ENCODE peak calls at places on chromosomes 6 and 20, in six cellular contexts. One of them, this sample, is unnamed.

GRCh38 chr6:109351231-109352132 is 30.8 kb downstream of the CD164 start:
- DNase-seq in adrenal gland: no peak
- DNase-seq in HepG2: no peak
- DNase-seq in stomach: no peak
- DNase-seq in lower lobe of right lung: no peak
- DNase-seq in CD8-positive, alpha-beta T cell: no peak
- DNase-seq in this sample: peak; percentile 21

GRCh38 chr20:52783769-52784168 is 188.4 kb upstream of the TSHZ2 start:
- DNase-seq in HepG2: peak; percentile 30
- DNase-seq in CD8-positive, alpha-beta T cell: peak; percentile 13
- DNase-seq in adrenal gland: no peak
- DNase-seq in lower lobe of right lung: no peak
- DNase-seq in stomach: no peak
- DNase-seq in this sample: no peak

GRCh38 chr6:41448256-41448655 is 97.9 kb upstream of the FOXP4 start:
- DNase-seq in CD8-positive, alpha-beta T cell: no peak
- DNase-seq in adrenal gland: no peak
- DNase-seq in stomach: no peak
- DNase-seq in lower lobe of right lung: no peak
- DNase-seq in HepG2: no peak
- DNase-seq in this sample: no peak

GRCh38 chr20:45935416-45936046 is 1.0 kb downstream of the PCIF1 start:
- DNase-seq in lower lobe of right lung: no peak
- DNase-seq in HepG2: no peak
- DNase-seq in stomach: no peak
- DNase-seq in adrenal gland: no peak
- DNase-seq in CD8-positive, alpha-beta T cell: no peak
- DNase-seq in this sample: no peak

GRCh38 chr6:166737231-166737630 is 110.2 kb upstream of the RPS6KA2 start:
- DNase-seq in CD8-positive, alpha-beta T cell: no peak
- DNase-seq in lower lobe of right lung: no peak
- DNase-seq in adrenal gland: no peak
- DNase-seq in HepG2: no peak
- DNase-seq in stomach: no peak
- DNase-seq in this sample: no peak

GRCh38 chr6:57262901-57263694 is 41.0 kb upstream of the RAB23 start:
- DNase-seq in HepG2: no peak
- DNase-seq in CD8-positive, alpha-beta T cell: no peak
- DNase-seq in adrenal gland: no peak
- DNase-seq in stomach: no peak
- DNase-seq in lower lobe of right lung: no peak
- DNase-seq in this sample: no peak

GRCh38 chr20:33303595-33303994 is 20.6 kb downstream of the BPIFB1 start:
- DNase-seq in HepG2: no peak
- DNase-seq in CD8-positive, alpha-beta T cell: no peak
- DNase-seq in adrenal gland: no peak
- DNase-seq in lower lobe of right lung: no peak
- DNase-seq in stomach: no peak
- DNase-seq in this sample: no peak

GRCh38 chr6:36154286-36154685 is 24.0 kb downstream of the MAPK13 start:
- DNase-seq in HepG2: no peak
- DNase-seq in lower lobe of right lung: no peak
- DNase-seq in CD8-positive, alpha-beta T cell: no peak
- DNase-seq in adrenal gland: no peak
- DNase-seq in stomach: no peak
- DNase-seq in this sample: no peak

GRCh38 chr20:4112490-4113420 is 97.4 kb upstream of the RNF24 start:
- DNase-seq in adrenal gland: peak; percentile 72
- DNase-seq in CD8-positive, alpha-beta T cell: no peak
- DNase-seq in lower lobe of right lung: peak; percentile 57
- DNase-seq in HepG2: no peak
- DNase-seq in stomach: peak; percentile 86
- DNase-seq in this sample: peak; percentile 64

GRCh38 chr6:119463081-119463626 is 113.6 kb upstream of the MAN1A1 start:
- DNase-seq in HepG2: no peak
- DNase-seq in stomach: no peak
- DNase-seq in adrenal gland: no peak
- DNase-seq in lower lobe of right lung: no peak
- DNase-seq in CD8-positive, alpha-beta T cell: no peak
- DNase-seq in this sample: no peak

GRCh38 chr6:32196682-32197616 is 4.5 kb upstream of the GPSM3 start:
- DNase-seq in lower lobe of right lung: no peak
- DNase-seq in HepG2: no peak
- DNase-seq in CD8-positive, alpha-beta T cell: no peak
- DNase-seq in adrenal gland: peak; percentile 54
- DNase-seq in stomach: no peak
- DNase-seq in this sample: peak; percentile 48

GRCh38 chr20:31642837-31643236 is 5.1 kb downstream of the COX4I2 start:
- DNase-seq in lower lobe of right lung: no peak
- DNase-seq in adrenal gland: no peak
- DNase-seq in HepG2: no peak
- DNase-seq in CD8-positive, alpha-beta T cell: no peak
- DNase-seq in stomach: no peak
- DNase-seq in this sample: no peak

GRCh38 chr20:32638848-32639247 is 34.9 kb downstream of the C20orf203 start:
- DNase-seq in adrenal gland: peak; percentile 37
- DNase-seq in HepG2: no peak
- DNase-seq in lower lobe of right lung: no peak
- DNase-seq in CD8-positive, alpha-beta T cell: no peak
- DNase-seq in stomach: peak; percentile 33
- DNase-seq in this sample: peak; percentile 81

GRCh38 chr20:54123587-54124180 is 50.1 kb downstream of the CYP24A1 start:
- DNase-seq in CD8-positive, alpha-beta T cell: no peak
- DNase-seq in HepG2: peak; percentile 100
- DNase-seq in adrenal gland: peak; percentile 36
- DNase-seq in stomach: peak; percentile 84
- DNase-seq in lower lobe of right lung: peak; percentile 80
- DNase-seq in this sample: no peak

GRCh38 chr6:31007694-31008093 is 2.6 kb upstream of the MUC22 start:
- DNase-seq in stomach: no peak
- DNase-seq in adrenal gland: no peak
- DNase-seq in CD8-positive, alpha-beta T cell: no peak
- DNase-seq in lower lobe of right lung: no peak
- DNase-seq in HepG2: no peak
- DNase-seq in this sample: no peak

DNA sequence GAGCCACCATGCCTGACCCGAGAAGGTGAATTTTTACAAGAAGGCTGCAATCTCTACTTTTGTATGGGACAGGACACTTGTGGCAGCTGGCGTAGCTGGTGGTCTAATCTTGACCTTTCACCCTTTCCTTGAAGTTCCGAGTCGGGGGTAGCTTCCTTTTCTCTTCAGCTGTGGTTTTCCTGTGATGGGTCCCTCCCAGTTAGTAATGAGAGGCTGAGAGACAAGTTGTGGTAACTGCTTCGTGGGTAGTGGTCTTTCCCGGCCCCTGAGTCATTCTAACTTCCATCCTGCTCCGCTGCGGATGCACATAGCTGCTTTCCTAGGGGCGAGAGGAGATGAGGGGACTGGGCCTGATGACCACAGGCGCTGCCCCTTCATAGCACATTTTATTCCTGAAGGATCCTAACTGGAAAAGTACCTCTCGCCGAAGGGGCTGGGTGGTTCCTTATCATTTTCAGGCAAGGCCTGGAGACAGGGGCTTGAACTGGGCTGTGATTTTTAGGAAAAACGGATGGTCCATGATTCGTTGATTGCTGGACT is 3.1 kb downstream of the SYNJ2 start:
- DNase-seq in adrenal gland: no peak
- DNase-seq in HepG2: no peak
- DNase-seq in lower lobe of right lung: no peak
- DNase-seq in CD8-positive, alpha-beta T cell: no peak
- DNase-seq in stomach: no peak
- DNase-seq in this sample: no peak
- H3K4me1 ChIP-seq in adrenal gland: peaks cover 3% of the 10 kb centered on the region
- H3K4me1 ChIP-seq in HepG2: peaks cover 82% of the 10 kb centered on the region
- H3K4me1 ChIP-seq in lower lobe of right lung: peaks cover 39% of the 10 kb centered on the region
- H3K4me1 ChIP-seq in CD8-positive, alpha-beta T cell: peaks cover 61% of the 10 kb centered on the region
- H3K4me1 ChIP-seq in stomach: peaks cover 61% of the 10 kb centered on the region
- H3K4me1 ChIP-seq in this sample: peaks cover 13% of the 10 kb centered on the region

GRCh38 chr20:15220778-15221565 is 883.6 kb upstream of the FLRT3 start:
- DNase-seq in CD8-positive, alpha-beta T cell: no peak
- DNase-seq in lower lobe of right lung: no peak
- DNase-seq in adrenal gland: no peak
- DNase-seq in stomach: no peak
- DNase-seq in HepG2: peak; percentile 18
- DNase-seq in this sample: no peak
- H3K27ac ChIP-seq in CD8-positive, alpha-beta T cell: no peak overlapping the region
- H3K27ac ChIP-seq in lower lobe of right lung: no peak overlapping the region
- H3K27ac ChIP-seq in adrenal gland: no peak overlapping the region
- H3K27ac ChIP-seq in stomach: no peak overlapping the region
- H3K27ac ChIP-seq in HepG2: no peak overlapping the region
- H3K27ac ChIP-seq in this sample: no peak overlapping the region

GRCh38 chr6:25635886-25636317 is 16.1 kb upstream of the SCGN start:
- DNase-seq in HepG2: peak; percentile 97
- DNase-seq in stomach: no peak
- DNase-seq in adrenal gland: no peak
- DNase-seq in lower lobe of right lung: no peak
- DNase-seq in CD8-positive, alpha-beta T cell: no peak
- DNase-seq in this sample: no peak
- H3K4me1 ChIP-seq in HepG2: peaks cover 77% of the 10 kb centered on the region
- H3K4me1 ChIP-seq in stomach: no peaks in the 10 kb centered on the region
- H3K4me1 ChIP-seq in adrenal gland: no peaks in the 10 kb centered on the region
- H3K4me1 ChIP-seq in lower lobe of right lung: no peaks in the 10 kb centered on the region
- H3K4me1 ChIP-seq in CD8-positive, alpha-beta T cell: no peaks in the 10 kb centered on the region
- H3K4me1 ChIP-seq in this sample: no peaks in the 10 kb centered on the region

DNA sequence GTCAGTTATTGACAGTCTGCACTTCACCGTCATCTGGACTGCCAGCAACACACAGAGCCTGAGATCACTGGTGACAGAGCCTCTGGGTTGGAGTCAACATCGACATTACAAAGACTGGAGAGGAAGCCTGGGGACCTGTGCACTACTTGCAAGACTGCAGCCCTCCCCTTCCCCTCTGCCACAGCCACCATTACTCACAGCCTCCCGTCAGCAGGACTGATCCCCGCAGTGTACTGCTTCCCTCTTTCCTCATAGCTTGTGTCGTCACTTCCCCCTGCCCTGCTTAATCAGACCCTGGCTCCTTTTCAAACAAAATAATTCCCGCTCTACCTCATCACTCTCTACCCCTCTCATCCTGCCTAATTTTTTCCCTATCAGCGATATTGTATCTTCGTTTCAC is 235.5 kb upstream of the KCNQ5 start:
- DNase-seq in CD8-positive, alpha-beta T cell: no peak
- DNase-seq in stomach: no peak
- DNase-seq in adrenal gland: no peak
- DNase-seq in lower lobe of right lung: no peak
- DNase-seq in HepG2: no peak
- DNase-seq in this sample: no peak
- H3K27ac ChIP-seq in CD8-positive, alpha-beta T cell: no peak overlapping the region
- H3K27ac ChIP-seq in stomach: no peak overlapping the region
- H3K27ac ChIP-seq in adrenal gland: no peak overlapping the region
- H3K27ac ChIP-seq in lower lobe of right lung: no peak overlapping the region
- H3K27ac ChIP-seq in HepG2: no peak overlapping the region
- H3K27ac ChIP-seq in this sample: no peak overlapping the region

DNA sequence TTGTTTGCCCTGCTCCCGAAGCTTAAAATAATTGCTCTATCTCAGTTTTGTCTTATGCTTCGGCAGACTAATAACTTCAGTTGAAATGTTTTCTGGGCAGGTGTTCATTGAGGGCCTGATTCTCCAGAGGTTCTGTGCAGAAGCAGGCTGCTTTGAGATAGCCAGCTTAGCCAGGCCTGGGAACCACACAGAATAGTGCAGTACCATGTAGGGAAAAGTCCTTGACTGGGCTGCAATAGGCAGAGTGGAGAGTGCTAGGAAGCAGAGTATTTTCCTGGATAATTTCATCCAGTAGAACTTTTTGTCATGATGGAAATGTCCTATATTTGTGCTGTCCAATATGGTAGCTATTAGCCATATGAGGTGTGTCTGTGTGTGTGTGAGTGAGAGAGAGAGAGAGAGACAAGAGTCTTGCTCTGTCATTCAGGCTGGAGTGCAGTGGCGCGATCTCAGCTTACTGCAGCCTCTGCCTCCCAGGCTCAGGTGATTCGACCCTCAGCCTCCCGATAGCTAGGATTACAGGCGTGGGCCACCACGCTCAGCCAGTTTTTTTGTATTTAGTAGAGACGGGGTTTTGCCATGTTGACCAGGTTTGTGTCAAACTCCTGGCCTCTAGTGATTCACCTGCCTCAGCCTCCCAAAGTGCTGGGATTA is 15.9 kb downstream of the TOP1 start:
- DNase-seq in HepG2: no peak
- DNase-seq in stomach: no peak
- DNase-seq in lower lobe of right lung: no peak
- DNase-seq in CD8-positive, alpha-beta T cell: no peak
- DNase-seq in adrenal gland: no peak
- DNase-seq in this sample: no peak
- H3K4me1 ChIP-seq in HepG2: peaks cover 91% of the 10 kb centered on the region
- H3K4me1 ChIP-seq in stomach: peaks cover 87% of the 10 kb centered on the region
- H3K4me1 ChIP-seq in lower lobe of right lung: peaks cover 53% of the 10 kb centered on the region
- H3K4me1 ChIP-seq in CD8-positive, alpha-beta T cell: peaks cover 79% of the 10 kb centered on the region
- H3K4me1 ChIP-seq in adrenal gland: peaks cover 35% of the 10 kb centered on the region
- H3K4me1 ChIP-seq in this sample: peaks cover 33% of the 10 kb centered on the region

GRCh38 chr6:127460465-127460864 is 1.3 kb upstream of the KIAA0408 start:
- DNase-seq in stomach: no peak
- DNase-seq in CD8-positive, alpha-beta T cell: no peak
- DNase-seq in HepG2: no peak
- DNase-seq in adrenal gland: no peak
- DNase-seq in lower lobe of right lung: no peak
- DNase-seq in this sample: no peak

GRCh38 chr6:127459231-127459641 is at the start of gene KIAA0408:
- DNase-seq in stomach: peak; percentile 62
- DNase-seq in CD8-positive, alpha-beta T cell: no peak
- DNase-seq in adrenal gland: peak; percentile 37
- DNase-seq in lower lobe of right lung: peak; percentile 67
- DNase-seq in HepG2: no peak
- DNase-seq in this sample: peak; percentile 77

GRCh38 chr6:127457444-127458064 is 1.6 kb downstream of the KIAA0408 start:
- DNase-seq in CD8-positive, alpha-beta T cell: no peak
- DNase-seq in HepG2: no peak
- DNase-seq in stomach: no peak
- DNase-seq in adrenal gland: no peak
- DNase-seq in lower lobe of right lung: no peak
- DNase-seq in this sample: no peak

GRCh38 chr6:127458817-127459216 is 372 bp downstream of the KIAA0408 start:
- DNase-seq in CD8-positive, alpha-beta T cell: no peak
- DNase-seq in lower lobe of right lung: peak; percentile 44
- DNase-seq in HepG2: peak; percentile 35
- DNase-seq in adrenal gland: no peak
- DNase-seq in stomach: no peak
- DNase-seq in this sample: peak; percentile 69

DNA sequence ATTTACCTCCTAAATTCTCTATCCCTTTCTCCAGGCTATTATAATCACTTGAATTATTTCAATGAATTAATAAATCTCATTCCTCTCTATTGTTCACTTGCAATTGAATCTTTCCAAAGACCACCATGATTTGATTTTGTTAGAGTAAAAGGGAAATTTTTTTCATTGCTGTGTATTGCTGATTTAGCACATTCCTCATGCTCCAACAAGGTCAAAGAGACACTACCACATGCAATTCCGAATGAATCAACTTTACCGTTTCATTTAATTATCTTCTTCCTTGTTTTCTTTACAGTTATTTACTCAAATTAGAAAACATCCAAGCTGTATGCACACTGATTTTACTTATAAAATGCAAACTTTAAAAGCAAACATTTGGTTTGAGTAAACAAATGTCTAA is 999 bp downstream of the KIAA0408 start:
- DNase-seq in adrenal gland: no peak
- DNase-seq in lower lobe of right lung: no peak
- DNase-seq in HepG2: no peak
- DNase-seq in stomach: no peak
- DNase-seq in CD8-positive, alpha-beta T cell: no peak
- DNase-seq in this sample: no peak
- H3K27ac ChIP-seq in adrenal gland: peak overlapping the region; percentile 61
- H3K27ac ChIP-seq in lower lobe of right lung: peak overlapping the region; percentile 78
- H3K27ac ChIP-seq in HepG2: no peak overlapping the region
- H3K27ac ChIP-seq in stomach: peak overlapping the region; percentile 78
- H3K27ac ChIP-seq in CD8-positive, alpha-beta T cell: no peak overlapping the region
- H3K27ac ChIP-seq in this sample: peak overlapping the region; percentile 78

This sample was measured in testis.